ENCODE peak calls at places on chromosomes 11 and 22, in eight cellular contexts. One of them, this sample, is unnamed.

GRCh38 chr11:17459211-17459610 is 17.4 kb downstream of the ABCC8 start:
- DNase-seq in left ventricle myocardium inferior: no peak
- DNase-seq in endodermal cell: no peak
- DNase-seq in HCT116: no peak
- DNase-seq in cardiac muscle cell: no peak
- DNase-seq in uterus: no peak
- DNase-seq in suprapubic skin: no peak
- DNase-seq in heart left ventricle: no peak
- DNase-seq in this sample: no peak

GRCh38 chr22:37555029-37555428 is 5.3 kb upstream of the CDC42EP1 start:
- DNase-seq in left ventricle myocardium inferior: no peak
- DNase-seq in endodermal cell: no peak
- DNase-seq in HCT116: no peak
- DNase-seq in cardiac muscle cell: no peak
- DNase-seq in uterus: no peak
- DNase-seq in suprapubic skin: no peak
- DNase-seq in heart left ventricle: no peak
- DNase-seq in this sample: no peak

GRCh38 chr22:20080776-20081654 is 974 bp downstream of the DGCR8 start:
- DNase-seq in left ventricle myocardium inferior: no peak
- DNase-seq in endodermal cell: peak; percentile 74
- DNase-seq in HCT116: no peak
- DNase-seq in cardiac muscle cell: peak; percentile 17
- DNase-seq in uterus: no peak
- DNase-seq in suprapubic skin: no peak
- DNase-seq in heart left ventricle: no peak
- DNase-seq in this sample: no peak

GRCh38 chr11:69791266-69791665 is 16.1 kb upstream of the FGF4 start:
- DNase-seq in left ventricle myocardium inferior: no peak
- DNase-seq in endodermal cell: no peak
- DNase-seq in HCT116: no peak
- DNase-seq in cardiac muscle cell: no peak
- DNase-seq in uterus: peak; percentile 59
- DNase-seq in suprapubic skin: no peak
- DNase-seq in heart left ventricle: no peak
- DNase-seq in this sample: no peak

GRCh38 chr22:46911341-46911740 is 148.9 kb downstream of the TBC1D22A start:
- DNase-seq in left ventricle myocardium inferior: no peak
- DNase-seq in endodermal cell: no peak
- DNase-seq in HCT116: no peak
- DNase-seq in cardiac muscle cell: no peak
- DNase-seq in uterus: no peak
- DNase-seq in suprapubic skin: no peak
- DNase-seq in heart left ventricle: no peak
- DNase-seq in this sample: no peak

GRCh38 chr11:6156628-6157367 is 13.3 kb downstream of the OR52B2 start:
- DNase-seq in left ventricle myocardium inferior: no peak
- DNase-seq in endodermal cell: peak; percentile 60
- DNase-seq in HCT116: no peak
- DNase-seq in cardiac muscle cell: no peak
- DNase-seq in uterus: no peak
- DNase-seq in suprapubic skin: no peak
- DNase-seq in heart left ventricle: no peak
- DNase-seq in this sample: no peak

GRCh38 chr11:63869171-63869591 is 30.3 kb downstream of the MARK2 start:
- DNase-seq in left ventricle myocardium inferior: no peak
- DNase-seq in endodermal cell: no peak
- DNase-seq in HCT116: no peak
- DNase-seq in cardiac muscle cell: no peak
- DNase-seq in uterus: no peak
- DNase-seq in suprapubic skin: no peak
- DNase-seq in heart left ventricle: no peak
- DNase-seq in this sample: no peak

GRCh38 chr11:131867457-131868257 is 497.2 kb downstream of the NTM start:
- DNase-seq in left ventricle myocardium inferior: peak; percentile 63
- DNase-seq in endodermal cell: peak; percentile 92
- DNase-seq in HCT116: no peak
- DNase-seq in cardiac muscle cell: peak; percentile 66
- DNase-seq in uterus: peak; percentile 55
- DNase-seq in suprapubic skin: no peak
- DNase-seq in heart left ventricle: peak; percentile 76
- DNase-seq in this sample: no peak

GRCh38 chr22:35705141-35705540 is 12.5 kb upstream of the APOL5 start:
- DNase-seq in left ventricle myocardium inferior: no peak
- DNase-seq in endodermal cell: no peak
- DNase-seq in HCT116: no peak
- DNase-seq in cardiac muscle cell: no peak
- DNase-seq in uterus: no peak
- DNase-seq in suprapubic skin: no peak
- DNase-seq in heart left ventricle: no peak
- DNase-seq in this sample: no peak

GRCh38 chr11:2779981-2780849 is 80.4 kb upstream of the KCNQ1OT1 start:
- DNase-seq in left ventricle myocardium inferior: peak; percentile 21
- DNase-seq in endodermal cell: peak; percentile 39
- DNase-seq in HCT116: no peak
- DNase-seq in cardiac muscle cell: no peak
- DNase-seq in uterus: peak; percentile 26
- DNase-seq in suprapubic skin: peak; percentile 66
- DNase-seq in heart left ventricle: peak; percentile 70
- DNase-seq in this sample: peak; percentile 75

GRCh38 chr11:121429556-121429955 is 22.6 kb upstream of the SORL1 start:
- DNase-seq in left ventricle myocardium inferior: no peak
- DNase-seq in endodermal cell: no peak
- DNase-seq in HCT116: no peak
- DNase-seq in cardiac muscle cell: no peak
- DNase-seq in uterus: no peak
- DNase-seq in suprapubic skin: no peak
- DNase-seq in heart left ventricle: no peak
- DNase-seq in this sample: no peak

GRCh38 chr11:44572884-44573283 is 7.4 kb downstream of the CD82 start:
- DNase-seq in left ventricle myocardium inferior: no peak
- DNase-seq in endodermal cell: peak; percentile 77
- DNase-seq in HCT116: no peak
- DNase-seq in cardiac muscle cell: no peak
- DNase-seq in uterus: no peak
- DNase-seq in suprapubic skin: no peak
- DNase-seq in heart left ventricle: no peak
- DNase-seq in this sample: no peak

GRCh38 chr22:21054046-21054713 is 8.4 kb downstream of the LRRC74B start:
- DNase-seq in left ventricle myocardium inferior: no peak
- DNase-seq in endodermal cell: no peak
- DNase-seq in HCT116: no peak
- DNase-seq in cardiac muscle cell: no peak
- DNase-seq in uterus: no peak
- DNase-seq in suprapubic skin: no peak
- DNase-seq in heart left ventricle: no peak
- DNase-seq in this sample: no peak

DNA sequence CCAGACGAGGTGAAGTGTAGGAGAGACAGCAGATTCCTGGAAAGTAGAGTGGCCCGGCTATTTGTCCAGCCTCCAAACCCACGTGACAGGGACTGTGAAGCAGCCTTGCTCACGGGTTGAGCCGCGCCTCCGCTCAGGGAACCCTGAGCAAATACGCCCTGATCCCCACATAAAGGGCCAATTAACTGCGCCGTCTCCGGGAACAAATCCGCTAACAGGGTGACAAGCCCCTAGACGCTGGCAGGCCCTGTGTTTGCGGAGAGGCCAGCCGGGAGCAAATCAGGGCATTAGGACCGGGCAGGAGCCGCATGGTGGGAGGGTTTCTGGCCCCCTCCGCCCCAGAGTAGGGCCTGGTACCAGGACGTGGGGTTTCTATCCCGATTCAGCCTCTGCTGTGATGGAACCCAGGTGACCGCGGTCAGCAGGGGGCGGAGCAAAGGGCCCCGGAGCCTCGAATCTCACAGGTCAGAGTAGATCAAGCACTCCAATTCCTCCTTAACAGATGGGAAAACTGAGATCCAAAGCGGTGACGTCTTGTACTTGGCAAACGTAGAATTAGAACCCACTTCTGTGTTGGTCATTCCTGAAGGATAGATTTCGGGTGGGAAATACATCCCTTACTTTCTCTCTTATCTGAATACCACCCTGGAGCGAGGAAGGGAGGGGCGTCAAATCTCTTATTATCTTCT is 2.0 kb upstream of the ROBO3 start:
- DNase-seq in left ventricle myocardium inferior: no peak
- DNase-seq in endodermal cell: peak; percentile 79
- DNase-seq in HCT116: no peak
- DNase-seq in cardiac muscle cell: peak; percentile 55
- DNase-seq in uterus: no peak
- DNase-seq in suprapubic skin: no peak
- DNase-seq in heart left ventricle: no peak
- DNase-seq in this sample: peak; percentile 71
- H3K4me3 ChIP-seq in left ventricle myocardium inferior: peak overlapping the region; percentile 55
- H3K4me3 ChIP-seq in endodermal cell: peak overlapping the region; percentile 60
- H3K4me3 ChIP-seq in HCT116: peak overlapping the region; percentile 9
- H3K4me3 ChIP-seq in cardiac muscle cell: peak overlapping the region; percentile 10
- H3K4me3 ChIP-seq in uterus: no peak overlapping the region
- H3K4me3 ChIP-seq in suprapubic skin: peak overlapping the region; percentile 15
- H3K4me3 ChIP-seq in heart left ventricle: peak overlapping the region; percentile 39
- H3K4me3 ChIP-seq in this sample: peak overlapping the region; percentile 54

GRCh38 chr11:86695391-86695790 is 23.0 kb upstream of the ME3 start:
- DNase-seq in left ventricle myocardium inferior: no peak
- DNase-seq in endodermal cell: no peak
- DNase-seq in HCT116: no peak
- DNase-seq in cardiac muscle cell: no peak
- DNase-seq in uterus: no peak
- DNase-seq in suprapubic skin: no peak
- DNase-seq in heart left ventricle: no peak
- DNase-seq in this sample: no peak

GRCh38 chr11:86699036-86699791 is 26.8 kb upstream of the ME3 start:
- DNase-seq in left ventricle myocardium inferior: no peak
- DNase-seq in endodermal cell: no peak
- DNase-seq in HCT116: no peak
- DNase-seq in cardiac muscle cell: no peak
- DNase-seq in uterus: no peak
- DNase-seq in suprapubic skin: no peak
- DNase-seq in heart left ventricle: no peak
- DNase-seq in this sample: no peak

GRCh38 chr11:86696451-86696850 is 24.0 kb upstream of the ME3 start:
- DNase-seq in left ventricle myocardium inferior: no peak
- DNase-seq in endodermal cell: no peak
- DNase-seq in HCT116: no peak
- DNase-seq in cardiac muscle cell: no peak
- DNase-seq in uterus: no peak
- DNase-seq in suprapubic skin: no peak
- DNase-seq in heart left ventricle: no peak
- DNase-seq in this sample: no peak

GRCh38 chr11:86696004-86696403 is 23.6 kb upstream of the ME3 start:
- DNase-seq in left ventricle myocardium inferior: no peak
- DNase-seq in endodermal cell: no peak
- DNase-seq in HCT116: peak; percentile 27
- DNase-seq in cardiac muscle cell: no peak
- DNase-seq in uterus: no peak
- DNase-seq in suprapubic skin: no peak
- DNase-seq in heart left ventricle: no peak
- DNase-seq in this sample: no peak

DNA sequence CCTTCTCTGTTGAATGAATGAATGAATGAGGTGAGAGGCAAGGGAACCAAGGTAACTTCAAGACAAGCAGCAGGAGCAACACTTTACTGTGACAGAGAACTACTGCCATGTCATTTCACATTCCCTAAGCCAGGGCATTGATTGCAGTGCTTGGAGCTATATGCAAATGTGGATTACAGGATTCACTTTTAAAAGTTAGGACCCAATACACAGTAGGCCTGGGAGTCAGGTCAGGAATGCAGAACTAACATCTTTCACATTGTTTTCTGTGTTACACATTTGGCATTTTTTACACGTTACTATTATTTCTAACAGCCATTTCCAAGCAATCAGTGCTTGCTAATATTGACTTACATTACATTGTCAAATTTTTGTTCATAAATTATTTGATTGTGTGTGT is 26.2 kb upstream of the ME3 start:
- DNase-seq in left ventricle myocardium inferior: no peak
- DNase-seq in endodermal cell: no peak
- DNase-seq in HCT116: no peak
- DNase-seq in cardiac muscle cell: no peak
- DNase-seq in uterus: no peak
- DNase-seq in suprapubic skin: no peak
- DNase-seq in heart left ventricle: no peak
- DNase-seq in this sample: no peak
- H3K27ac ChIP-seq in left ventricle myocardium inferior: no peak overlapping the region
- H3K27ac ChIP-seq in endodermal cell: no peak overlapping the region
- H3K27ac ChIP-seq in HCT116: no peak overlapping the region
- H3K27ac ChIP-seq in cardiac muscle cell: no peak overlapping the region
- H3K27ac ChIP-seq in uterus: no peak overlapping the region
- H3K27ac ChIP-seq in suprapubic skin: no peak overlapping the region
- H3K27ac ChIP-seq in heart left ventricle: no peak overlapping the region
- H3K27ac ChIP-seq in this sample: no peak overlapping the region

DNA sequence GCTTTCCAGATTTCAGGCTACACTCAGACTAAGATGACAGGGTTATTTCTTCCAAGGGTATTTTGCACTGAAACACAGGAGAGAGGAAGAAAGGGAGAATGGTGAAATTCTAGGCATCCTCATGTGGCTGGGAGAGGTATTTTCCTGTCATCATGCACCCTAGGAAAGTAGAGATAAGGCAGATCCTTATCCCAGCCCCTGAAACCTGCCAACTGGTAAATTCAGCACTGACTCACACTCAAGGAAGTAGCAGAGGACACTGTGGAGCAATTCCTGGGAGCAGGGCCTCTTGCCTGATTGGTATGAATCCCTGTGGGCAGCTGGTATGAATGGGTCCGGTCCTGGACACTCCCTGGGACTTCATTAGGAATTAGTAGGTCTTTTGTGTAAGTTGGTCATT is 37.6 kb upstream of the SLC5A1 start:
- DNase-seq in left ventricle myocardium inferior: no peak
- DNase-seq in endodermal cell: no peak
- DNase-seq in HCT116: no peak
- DNase-seq in cardiac muscle cell: no peak
- DNase-seq in uterus: no peak
- DNase-seq in suprapubic skin: no peak
- DNase-seq in heart left ventricle: no peak
- DNase-seq in this sample: no peak
- TF ChIP-seq CTCF in left ventricle myocardium inferior: no peak
- TF ChIP-seq CTCF in endodermal cell: peak; percentile 41
- TF ChIP-seq CTCF in HCT116: no peak
- TF ChIP-seq CTCF in cardiac muscle cell: no peak
- TF ChIP-seq CTCF in uterus: no peak
- TF ChIP-seq CTCF in suprapubic skin: no peak
- TF ChIP-seq CTCF in heart left ventricle: no peak
- TF ChIP-seq CTCF in this sample: no peak

DNA sequence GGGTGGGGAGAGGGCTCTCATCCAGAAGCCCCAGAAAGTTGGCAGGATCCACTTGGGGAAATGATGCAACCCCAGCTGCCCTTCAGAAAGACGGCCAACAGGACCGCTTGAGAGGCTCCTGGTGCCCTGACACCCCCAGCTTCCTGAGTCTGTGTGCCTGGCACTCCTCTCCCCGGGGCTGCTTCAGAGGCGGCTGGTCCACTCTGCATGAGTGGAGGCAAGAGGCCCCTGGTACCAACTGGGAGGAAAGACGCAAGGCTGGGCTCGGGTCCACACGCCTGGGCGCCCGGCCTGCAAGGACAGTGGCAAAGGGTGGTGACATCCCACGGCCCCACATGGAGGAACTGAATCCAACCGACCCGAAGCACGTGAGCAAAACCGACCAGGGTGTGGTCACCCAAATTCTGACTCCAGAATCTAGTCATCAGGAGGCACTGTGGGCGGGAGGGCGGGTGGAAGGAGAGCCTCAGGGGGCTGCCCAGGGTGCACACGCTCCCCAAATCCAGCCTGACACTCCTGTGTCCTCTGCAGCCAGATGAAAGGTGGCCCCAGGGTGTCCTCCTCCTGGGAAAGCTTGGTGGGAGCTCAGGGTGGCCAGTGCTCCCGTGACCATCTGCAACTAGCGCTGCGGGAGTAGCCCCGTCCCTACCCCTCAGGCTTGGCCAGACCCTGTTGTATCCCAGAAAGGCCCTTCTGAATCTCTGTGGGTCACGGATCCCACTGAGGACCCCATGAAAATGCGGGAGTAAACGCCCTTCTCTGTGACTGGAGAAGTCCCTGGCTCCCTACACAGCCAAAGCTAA is 3.7 kb downstream of the RNH1 start:
- DNase-seq in left ventricle myocardium inferior: peak; percentile 59
- DNase-seq in endodermal cell: peak; percentile 32
- DNase-seq in HCT116: no peak
- DNase-seq in cardiac muscle cell: no peak
- DNase-seq in uterus: peak; percentile 47
- DNase-seq in suprapubic skin: peak; percentile 90
- DNase-seq in heart left ventricle: no peak
- DNase-seq in this sample: peak; percentile 86
- H3K4me3 ChIP-seq in left ventricle myocardium inferior: peak overlapping the region; percentile 86
- H3K4me3 ChIP-seq in endodermal cell: no peak overlapping the region
- H3K4me3 ChIP-seq in HCT116: no peak overlapping the region
- H3K4me3 ChIP-seq in cardiac muscle cell: no peak overlapping the region
- H3K4me3 ChIP-seq in uterus: peak overlapping the region; percentile 52
- H3K4me3 ChIP-seq in suprapubic skin: peak overlapping the region; percentile 83
- H3K4me3 ChIP-seq in heart left ventricle: peak overlapping the region; percentile 68
- H3K4me3 ChIP-seq in this sample: peak overlapping the region; percentile 97

This sample was measured in coronary artery.